ENCODE peak calls at places on chromosomes 4 and X, in five cellular contexts. S is body of pancreas, A is cardiac muscle cell, N is right lobe of liver, U is brain microvascular endothelial cell. F is an unnamed sample.

GRCh38 chrX:110317079-110317819 is 636 bp downstream of the AMMECR1 start:
- DNase-seq in N (peak; percentile 33), U (no peak), S (peak; percentile 14), A (no peak), F (peak; percentile 2)

GRCh38 chrX:20527458-20528099 is 260.9 kb upstream of the RPS6KA3 start:
- DNase-seq in S (no peak), A (peak; percentile 36), N (peak; percentile 18), U (no peak), F (no peak)

GRCh38 chrX:32571579-32571978 is 639.8 kb downstream of the DMD start:
- DNase-seq in A (no peak), S (no peak), N (no peak), U (no peak), F (no peak)

GRCh38 chr4:157978680-157979361 is 194.0 kb downstream of the GASK1B start:
- DNase-seq in N (peak; percentile 34), S (peak; percentile 42), A (peak; percentile 83), U (peak; percentile 60), F (peak; percentile 60)

GRCh38 chrX:20742106-20742505 is 475.4 kb upstream of the RPS6KA3 start:
- DNase-seq in S (no peak), A (no peak), N (no peak), U (no peak), F (no peak)

GRCh38 chr4:7120341-7120740 is 52.5 kb upstream of the GRPEL1 start:
- DNase-seq in S (no peak), N (no peak), A (no peak), U (peak; percentile 13), F (no peak)

GRCh38 chr4:47213971-47214370 is 182.6 kb downstream of the GABRB1 start:
- DNase-seq in S (no peak), U (peak; percentile 97), A (peak; percentile 78), N (no peak), F (peak; percentile 66)

GRCh38 chrX:85503258-85504158 is 124.0 kb upstream of the POF1B start:
- DNase-seq in A (no peak), U (no peak), S (no peak), N (no peak), F (peak; percentile 91)

GRCh38 chr4:118314221-118314620 is 38.6 kb downstream of the PRSS12 start:
- DNase-seq in N (no peak), U (no peak), S (no peak), A (no peak), F (no peak)

GRCh38 chr4:74267998-74268606 is 40.2 kb upstream of the EPGN start:
- DNase-seq in S (no peak), A (peak; percentile 76), U (peak; percentile 51), N (no peak), F (peak; percentile 89)

GRCh38 chrX:101347859-101348451 is 587 bp downstream of the TIMM8A start:
- DNase-seq in U (no peak), A (peak; percentile 39), S (peak; percentile 12), N (no peak), F (peak; percentile 12)

GRCh38 chr4:26452565-26453531 is 37.4 kb downstream of the CCKAR start:
- DNase-seq in A (no peak), N (no peak), S (peak; percentile 54), U (no peak), F (peak; percentile 17)

GRCh38 chr4:31016322-31017061 is 296.3 kb downstream of the PCDH7 start:
- DNase-seq in S (no peak), U (no peak), A (no peak), N (no peak), F (no peak)

GRCh38 chrX:136608295-136608933 is 39.5 kb upstream of the CD40LG start:
- DNase-seq in S (peak; percentile 18), N (peak; percentile 32), A (peak; percentile 42), U (no peak), F (peak; percentile 27)

GRCh38 chrX:69616520-69617203 is 749 bp downstream of the EDA start:
- DNase-seq in A (peak; percentile 17), S (peak; percentile 11), U (no peak), N (peak; percentile 32), F (no peak)

GRCh38 chr4:102521570-102522553 is 20.7 kb downstream of the NFKB1 start:
- DNase-seq in S (no peak), U (no peak), N (no peak), A (no peak), F (no peak)

GRCh38 chrX:9482837-9483236 is 18.0 kb downstream of the TBL1X start:
- DNase-seq in U (no peak), S (no peak), N (no peak), A (no peak), F (no peak)

DNA sequence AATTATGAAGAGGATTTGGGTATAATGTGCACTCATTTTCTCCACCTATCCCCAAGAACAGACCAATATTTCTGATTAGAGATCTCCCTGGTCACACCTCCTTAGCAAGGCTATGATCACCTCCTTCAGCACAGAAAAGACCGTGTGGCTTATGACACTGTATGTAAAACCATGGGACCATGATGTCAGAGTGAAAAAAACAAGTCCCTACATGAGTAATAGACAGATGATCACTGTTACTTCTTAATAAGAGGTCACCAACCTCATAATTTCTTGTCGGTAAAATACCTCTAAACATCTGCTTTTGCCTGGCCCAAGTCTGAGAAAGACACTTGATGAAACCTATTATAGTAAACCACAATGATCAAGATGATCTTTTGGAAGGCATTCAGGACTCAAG is 330.6 kb upstream of the F9 start:
- DNase-seq in U (no peak), S (no peak), N (no peak), A (no peak), F (no peak)
- TF ChIP-seq CTCF in U (no peak), S (no peak), N (no peak), A (no peak), F (no peak)

DNA sequence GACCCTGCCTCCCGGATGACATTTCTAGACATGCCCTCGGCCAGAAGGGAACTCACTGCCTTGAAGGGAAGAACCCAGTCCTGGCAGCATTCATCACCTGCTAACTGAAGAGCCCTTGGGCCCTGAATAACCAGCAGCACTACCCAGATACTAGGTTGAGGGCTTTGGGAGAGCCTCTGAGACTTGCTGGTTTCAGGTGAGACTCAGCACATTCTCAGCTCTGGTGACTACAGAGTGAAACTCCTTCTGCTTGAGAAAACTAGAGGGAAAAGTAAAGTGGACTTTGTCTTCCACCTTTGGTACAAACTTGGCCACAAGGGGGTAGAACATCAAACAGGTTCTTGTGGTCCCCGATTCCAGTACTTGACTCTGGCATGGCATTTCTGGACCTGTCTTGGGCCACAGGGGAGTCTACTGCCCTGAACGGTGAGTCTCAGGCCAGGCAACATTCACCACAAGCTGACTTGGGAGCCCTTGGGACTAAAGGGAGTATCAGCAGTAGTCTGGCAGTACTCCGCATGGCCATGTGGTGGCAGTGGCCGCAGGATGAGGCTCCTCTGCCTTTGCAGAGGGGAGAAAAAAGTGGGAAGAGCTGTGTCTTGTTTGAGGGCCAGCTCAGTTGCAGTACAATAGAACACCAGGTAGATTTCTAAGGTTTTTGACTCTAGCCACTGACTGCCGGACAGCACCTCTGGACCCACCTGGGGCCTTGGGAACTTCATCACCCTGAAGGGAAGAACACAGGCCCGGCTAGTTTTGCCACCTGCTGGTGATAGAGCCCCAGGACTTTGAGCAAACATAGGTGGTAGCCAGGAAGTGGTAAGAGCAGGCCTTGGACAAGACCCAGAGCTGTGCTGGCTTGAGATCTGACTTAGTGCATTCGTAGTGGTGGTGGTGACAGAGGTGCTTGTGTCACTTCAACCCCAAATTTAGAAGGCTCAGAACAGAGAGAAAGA is 414.8 kb downstream of the OPHN1 start:
- DNase-seq in N (peak; percentile 51), A (peak; percentile 35), U (peak; percentile 18), S (no peak), F (peak; percentile 13)
- H3K4me3 ChIP-seq in N (no peak overlapping the region), A (no peak overlapping the region), U (no peak overlapping the region), S (no peak overlapping the region), F (no peak overlapping the region)

DNA sequence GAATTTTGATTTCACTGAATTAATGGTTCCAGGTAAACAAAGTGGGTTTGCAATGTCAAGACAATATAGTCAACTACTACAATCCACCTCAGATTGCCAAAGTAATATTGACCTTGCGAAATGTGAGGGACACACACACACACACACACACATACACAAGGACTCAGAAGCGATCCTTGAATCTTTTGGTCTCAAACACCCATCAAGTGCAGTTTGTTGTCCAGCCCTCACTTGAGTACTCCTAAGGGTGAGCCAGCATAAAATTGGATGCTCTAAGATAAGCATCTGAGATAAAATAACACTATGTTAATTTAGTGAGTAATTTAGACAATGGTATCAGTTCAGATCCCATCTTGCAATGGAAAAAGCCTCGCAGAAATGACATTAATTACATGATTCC is 102.4 kb downstream of the RASL11B start:
- DNase-seq in N (no peak), S (no peak), U (no peak), A (no peak), F (no peak)
- TF ChIP-seq CTCF in N (no peak), S (no peak), U (no peak), A (no peak), F (no peak)

GRCh38 chr4:183132865-183133264 is 33.8 kb downstream of the WWC2 start:
- DNase-seq in A (no peak), N (no peak), S (no peak), U (no peak), F (no peak)

GRCh38 chr4:183129125-183129524 is 30.1 kb downstream of the WWC2 start:
- DNase-seq in A (no peak), S (no peak), N (no peak), U (no peak), F (no peak)

GRCh38 chr4:183129675-183130074 is 30.6 kb downstream of the WWC2 start:
- DNase-seq in U (no peak), A (no peak), S (no peak), N (no peak), F (no peak)

GRCh38 chr4:183130328-183131155 is 31.5 kb downstream of the WWC2 start:
- DNase-seq in S (peak; percentile 45), N (peak; percentile 84), A (peak; percentile 47), U (peak; percentile 40), F (peak; percentile 75)

GRCh38 chr4:183132081-183132480 is 33.0 kb downstream of the WWC2 start:
- DNase-seq in A (no peak), N (no peak), S (no peak), U (no peak), F (no peak)
- H3K4me3 ChIP-seq in A (no peak overlapping the region), N (no peak overlapping the region), S (no peak overlapping the region), U (no peak overlapping the region), F (no peak overlapping the region)

GRCh38 chr4:98929341-98930267 is 671 bp upstream of the EIF4E start:
- DNase-seq in A (peak; percentile 86), S (peak; percentile 61), N (peak; percentile 65), U (peak; percentile 97), F (peak; percentile 99)
- TF ChIP-seq CTCF in A (peak; percentile 2), S (peak; percentile 36), N (no peak), U (peak; percentile 9), F (no peak)

DNA sequence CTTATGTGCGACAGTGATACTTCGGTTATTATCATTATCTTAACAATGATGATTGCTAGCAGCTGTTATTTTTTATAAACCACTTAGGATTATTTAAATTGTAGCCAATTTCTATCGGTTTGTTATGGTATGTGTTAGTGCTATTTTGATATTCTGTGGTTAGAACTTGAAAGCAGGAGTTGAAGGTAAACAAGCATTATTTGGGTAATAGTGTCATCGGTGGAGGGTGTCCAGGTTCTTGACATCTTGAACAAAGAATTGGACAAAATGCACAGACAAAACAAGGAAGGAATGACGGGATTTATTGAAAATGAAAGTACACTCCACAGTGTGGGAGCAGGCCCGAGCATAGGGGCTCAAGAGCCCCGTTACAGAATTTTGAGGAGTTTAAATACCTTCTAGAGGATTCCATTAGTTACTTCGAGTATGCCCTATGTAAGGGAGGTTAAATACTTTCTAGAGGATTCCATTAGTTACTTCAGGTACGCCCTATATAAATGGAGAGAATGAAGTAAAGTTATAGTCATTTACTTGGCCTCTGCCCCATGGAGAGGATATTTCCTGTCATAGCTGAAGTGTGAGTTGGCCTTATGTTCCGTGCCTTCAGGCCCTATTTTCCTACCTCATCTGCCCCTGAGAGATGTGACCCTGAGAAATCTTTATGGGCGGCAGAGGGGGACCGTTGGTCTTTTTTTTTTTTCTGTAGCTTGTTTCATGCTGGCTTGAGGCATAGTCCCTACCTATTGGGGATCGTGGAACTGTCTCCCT is 13.1 kb downstream of the MOB1B start:
- DNase-seq in S (no peak), A (peak; percentile 19), U (peak; percentile 17), N (no peak), F (peak; percentile 68)
- H3K4me3 ChIP-seq in S (no peak overlapping the region), A (no peak overlapping the region), U (peak overlapping the region; percentile 9), N (no peak overlapping the region), F (no peak overlapping the region)

F was measured in bronchial epithelial cell.